ENCODE peak calls at places on chromosome 1, in eight cellular contexts. One of them, this sample, is unnamed.

GRCh38 chr1:90339822-90340221 is 344.9 kb downstream of the ZNF326 start:
- DNase-seq in heart right ventricle: no peak
- DNase-seq in neural crest cell: no peak
- DNase-seq in MCF 10A: no peak
- DNase-seq in nephron progenitor cell: no peak
- DNase-seq in astrocyte of the spinal cord: no peak
- DNase-seq in retinal pigment epithelial cell: no peak
- DNase-seq in mucosa of descending colon: no peak
- DNase-seq in this sample: no peak

GRCh38 chr1:9075023-9075422 is 5.6 kb upstream of the SLC2A5 start:
- DNase-seq in nephron progenitor cell: peak
- DNase-seq in astrocyte of the spinal cord: no peak
- DNase-seq in heart right ventricle: no peak
- DNase-seq in MCF 10A: no peak
- DNase-seq in mucosa of descending colon: no peak
- DNase-seq in retinal pigment epithelial cell: no peak
- DNase-seq in neural crest cell: no peak
- DNase-seq in this sample: no peak

GRCh38 chr1:89547563-89548485 is 23.2 kb downstream of the LRRC8B start:
- DNase-seq in nephron progenitor cell: no peak
- DNase-seq in heart right ventricle: no peak
- DNase-seq in neural crest cell: no peak
- DNase-seq in retinal pigment epithelial cell: peak
- DNase-seq in MCF 10A: peak
- DNase-seq in mucosa of descending colon: no peak
- DNase-seq in astrocyte of the spinal cord: peak
- DNase-seq in this sample: no peak

GRCh38 chr1:183195146-183195571 is 9.1 kb downstream of the LAMC2 start:
- DNase-seq in astrocyte of the spinal cord: no peak
- DNase-seq in nephron progenitor cell: no peak
- DNase-seq in retinal pigment epithelial cell: no peak
- DNase-seq in mucosa of descending colon: no peak
- DNase-seq in neural crest cell: no peak
- DNase-seq in heart right ventricle: no peak
- DNase-seq in MCF 10A: peak
- DNase-seq in this sample: no peak

GRCh38 chr1:110588486-110588885 is 17.7 kb downstream of the KCNA2 start:
- DNase-seq in astrocyte of the spinal cord: no peak
- DNase-seq in MCF 10A: no peak
- DNase-seq in mucosa of descending colon: no peak
- DNase-seq in nephron progenitor cell: no peak
- DNase-seq in heart right ventricle: no peak
- DNase-seq in neural crest cell: no peak
- DNase-seq in retinal pigment epithelial cell: no peak
- DNase-seq in this sample: no peak

GRCh38 chr1:175757381-175758015 is 14.1 kb upstream of the TNR start:
- DNase-seq in nephron progenitor cell: peak
- DNase-seq in MCF 10A: peak
- DNase-seq in astrocyte of the spinal cord: no peak
- DNase-seq in heart right ventricle: peak
- DNase-seq in retinal pigment epithelial cell: no peak
- DNase-seq in mucosa of descending colon: no peak
- DNase-seq in neural crest cell: peak
- DNase-seq in this sample: no peak

GRCh38 chr1:39946216-39946615 is 8.7 kb upstream of the MFSD2A start:
- DNase-seq in heart right ventricle: no peak
- DNase-seq in retinal pigment epithelial cell: no peak
- DNase-seq in nephron progenitor cell: no peak
- DNase-seq in MCF 10A: no peak
- DNase-seq in neural crest cell: no peak
- DNase-seq in astrocyte of the spinal cord: no peak
- DNase-seq in mucosa of descending colon: no peak
- DNase-seq in this sample: no peak

GRCh38 chr1:101476541-101476940 is 239.7 kb downstream of the S1PR1 start:
- DNase-seq in MCF 10A: no peak
- DNase-seq in mucosa of descending colon: no peak
- DNase-seq in nephron progenitor cell: no peak
- DNase-seq in astrocyte of the spinal cord: no peak
- DNase-seq in neural crest cell: no peak
- DNase-seq in retinal pigment epithelial cell: no peak
- DNase-seq in heart right ventricle: no peak
- DNase-seq in this sample: no peak

GRCh38 chr1:110114173-110114572 is 1.9 kb downstream of the UBL4B start:
- DNase-seq in astrocyte of the spinal cord: no peak
- DNase-seq in retinal pigment epithelial cell: no peak
- DNase-seq in MCF 10A: no peak
- DNase-seq in heart right ventricle: no peak
- DNase-seq in neural crest cell: no peak
- DNase-seq in nephron progenitor cell: no peak
- DNase-seq in mucosa of descending colon: no peak
- DNase-seq in this sample: no peak

GRCh38 chr1:64469977-64470669 is at the start of gene CACHD1:
- DNase-seq in astrocyte of the spinal cord: peak
- DNase-seq in retinal pigment epithelial cell: peak
- DNase-seq in MCF 10A: peak
- DNase-seq in nephron progenitor cell: peak
- DNase-seq in neural crest cell: peak
- DNase-seq in mucosa of descending colon: peak
- DNase-seq in heart right ventricle: peak
- DNase-seq in this sample: no peak

GRCh38 chr1:145871994-145872411 is 13.1 kb upstream of the PIAS3 start:
- DNase-seq in MCF 10A: no peak
- DNase-seq in astrocyte of the spinal cord: peak
- DNase-seq in nephron progenitor cell: peak
- DNase-seq in mucosa of descending colon: peak
- DNase-seq in neural crest cell: no peak
- DNase-seq in retinal pigment epithelial cell: no peak
- DNase-seq in heart right ventricle: peak
- DNase-seq in this sample: no peak

GRCh38 chr1:171739646-171740045 is 2.2 kb downstream of the VAMP4 start:
- DNase-seq in retinal pigment epithelial cell: no peak
- DNase-seq in astrocyte of the spinal cord: peak
- DNase-seq in neural crest cell: no peak
- DNase-seq in MCF 10A: peak
- DNase-seq in nephron progenitor cell: no peak
- DNase-seq in heart right ventricle: no peak
- DNase-seq in mucosa of descending colon: no peak
- DNase-seq in this sample: no peak

GRCh38 chr1:172089768-172090510 is 248.6 kb downstream of the DNM3 start:
- DNase-seq in MCF 10A: peak
- DNase-seq in heart right ventricle: peak
- DNase-seq in astrocyte of the spinal cord: peak
- DNase-seq in nephron progenitor cell: peak
- DNase-seq in neural crest cell: no peak
- DNase-seq in mucosa of descending colon: peak
- DNase-seq in retinal pigment epithelial cell: no peak
- DNase-seq in this sample: peak

GRCh38 chr1:202811296-202812175 is 782 bp downstream of the PCAT6 start:
- DNase-seq in neural crest cell: no peak
- DNase-seq in MCF 10A: no peak
- DNase-seq in astrocyte of the spinal cord: no peak
- DNase-seq in nephron progenitor cell: peak
- DNase-seq in retinal pigment epithelial cell: no peak
- DNase-seq in heart right ventricle: peak
- DNase-seq in mucosa of descending colon: peak
- DNase-seq in this sample: no peak

GRCh38 chr1:246837418-246838117 is 94.2 kb downstream of the AHCTF1 start:
- DNase-seq in astrocyte of the spinal cord: peak
- DNase-seq in retinal pigment epithelial cell: no peak
- DNase-seq in heart right ventricle: no peak
- DNase-seq in nephron progenitor cell: no peak
- DNase-seq in mucosa of descending colon: no peak
- DNase-seq in neural crest cell: no peak
- DNase-seq in MCF 10A: peak
- DNase-seq in this sample: no peak

GRCh38 chr1:228240411-228241240 is 32.8 kb downstream of the OBSCN start:
- DNase-seq in heart right ventricle: no peak
- DNase-seq in retinal pigment epithelial cell: no peak
- DNase-seq in MCF 10A: no peak
- DNase-seq in mucosa of descending colon: no peak
- DNase-seq in nephron progenitor cell: no peak
- DNase-seq in neural crest cell: no peak
- DNase-seq in astrocyte of the spinal cord: no peak
- DNase-seq in this sample: no peak

GRCh38 chr1:25360596-25361581 is 22.8 kb downstream of the TMEM50A start:
- DNase-seq in nephron progenitor cell: no peak
- DNase-seq in neural crest cell: no peak
- DNase-seq in MCF 10A: peak
- DNase-seq in heart right ventricle: no peak
- DNase-seq in mucosa of descending colon: no peak
- DNase-seq in astrocyte of the spinal cord: peak
- DNase-seq in retinal pigment epithelial cell: no peak
- DNase-seq in this sample: no peak

GRCh38 chr1:204854286-204854685 is 16.4 kb upstream of the NFASC start:
- DNase-seq in heart right ventricle: no peak
- DNase-seq in retinal pigment epithelial cell: no peak
- DNase-seq in mucosa of descending colon: no peak
- DNase-seq in neural crest cell: no peak
- DNase-seq in MCF 10A: no peak
- DNase-seq in nephron progenitor cell: no peak
- DNase-seq in astrocyte of the spinal cord: no peak
- DNase-seq in this sample: no peak

GRCh38 chr1:174682419-174683008 is 234.8 kb downstream of the GPR52 start:
- DNase-seq in heart right ventricle: no peak
- DNase-seq in astrocyte of the spinal cord: peak
- DNase-seq in nephron progenitor cell: no peak
- DNase-seq in retinal pigment epithelial cell: peak
- DNase-seq in mucosa of descending colon: no peak
- DNase-seq in neural crest cell: no peak
- DNase-seq in MCF 10A: no peak
- DNase-seq in this sample: no peak

GRCh38 chr1:164588388-164589341 is 29.7 kb downstream of the PBX1 start:
- DNase-seq in neural crest cell: peak
- DNase-seq in astrocyte of the spinal cord: peak
- DNase-seq in retinal pigment epithelial cell: no peak
- DNase-seq in heart right ventricle: peak
- DNase-seq in mucosa of descending colon: peak
- DNase-seq in MCF 10A: no peak
- DNase-seq in nephron progenitor cell: peak
- DNase-seq in this sample: no peak

GRCh38 chr1:231549733-231550447 is 21.4 kb downstream of the TSNAX start:
- DNase-seq in retinal pigment epithelial cell: no peak
- DNase-seq in nephron progenitor cell: no peak
- DNase-seq in astrocyte of the spinal cord: no peak
- DNase-seq in mucosa of descending colon: no peak
- DNase-seq in MCF 10A: no peak
- DNase-seq in heart right ventricle: no peak
- DNase-seq in neural crest cell: no peak
- DNase-seq in this sample: no peak

GRCh38 chr1:28518745-28519341 is 13.0 kb downstream of the RCC1 start:
- DNase-seq in retinal pigment epithelial cell: no peak
- DNase-seq in astrocyte of the spinal cord: no peak
- DNase-seq in MCF 10A: peak
- DNase-seq in heart right ventricle: no peak
- DNase-seq in nephron progenitor cell: no peak
- DNase-seq in mucosa of descending colon: no peak
- DNase-seq in neural crest cell: no peak
- DNase-seq in this sample: no peak

GRCh38 chr1:234309598-234310459 is 63.4 kb upstream of the COA6 start:
- DNase-seq in MCF 10A: peak
- DNase-seq in astrocyte of the spinal cord: peak
- DNase-seq in retinal pigment epithelial cell: no peak
- DNase-seq in mucosa of descending colon: peak
- DNase-seq in heart right ventricle: peak
- DNase-seq in nephron progenitor cell: peak
- DNase-seq in neural crest cell: peak
- DNase-seq in this sample: no peak

GRCh38 chr1:9443913-9444445 is 95.3 kb upstream of the SLC25A33 start:
- DNase-seq in neural crest cell: peak
- DNase-seq in nephron progenitor cell: no peak
- DNase-seq in heart right ventricle: no peak
- DNase-seq in MCF 10A: peak
- DNase-seq in retinal pigment epithelial cell: no peak
- DNase-seq in mucosa of descending colon: no peak
- DNase-seq in astrocyte of the spinal cord: peak
- DNase-seq in this sample: no peak

GRCh38 chr1:40014253-40014706 is 26.2 kb upstream of the CAP1 start:
- DNase-seq in retinal pigment epithelial cell: no peak
- DNase-seq in MCF 10A: no peak
- DNase-seq in neural crest cell: no peak
- DNase-seq in mucosa of descending colon: no peak
- DNase-seq in nephron progenitor cell: no peak
- DNase-seq in astrocyte of the spinal cord: no peak
- DNase-seq in heart right ventricle: no peak
- DNase-seq in this sample: no peak

GRCh38 chr1:47262787-47263413 is 30.9 kb upstream of the TAL1 start:
- DNase-seq in astrocyte of the spinal cord: peak
- DNase-seq in heart right ventricle: no peak
- DNase-seq in retinal pigment epithelial cell: no peak
- DNase-seq in mucosa of descending colon: no peak
- DNase-seq in nephron progenitor cell: peak
- DNase-seq in MCF 10A: peak
- DNase-seq in neural crest cell: peak
- DNase-seq in this sample: no peak

GRCh38 chr1:52240592-52240991 is 98.7 kb downstream of the ZFYVE9 start:
- DNase-seq in MCF 10A: no peak
- DNase-seq in neural crest cell: no peak
- DNase-seq in astrocyte of the spinal cord: no peak
- DNase-seq in heart right ventricle: no peak
- DNase-seq in retinal pigment epithelial cell: no peak
- DNase-seq in mucosa of descending colon: no peak
- DNase-seq in nephron progenitor cell: no peak
- DNase-seq in this sample: no peak

GRCh38 chr1:111739984-111740765 is 980 bp upstream of the INKA2 start:
- DNase-seq in retinal pigment epithelial cell: peak
- DNase-seq in nephron progenitor cell: peak
- DNase-seq in MCF 10A: no peak
- DNase-seq in neural crest cell: peak
- DNase-seq in heart right ventricle: peak
- DNase-seq in mucosa of descending colon: peak
- DNase-seq in astrocyte of the spinal cord: peak
- DNase-seq in this sample: no peak
- TF ChIP-seq CTCF in retinal pigment epithelial cell: peak
- TF ChIP-seq CTCF in nephron progenitor cell: no peak
- TF ChIP-seq CTCF in MCF 10A: no peak
- TF ChIP-seq CTCF in neural crest cell: no peak
- TF ChIP-seq CTCF in heart right ventricle: no peak
- TF ChIP-seq CTCF in mucosa of descending colon: no peak
- TF ChIP-seq CTCF in astrocyte of the spinal cord: no peak
- TF ChIP-seq CTCF in this sample: no peak

GRCh38 chr1:97258597-97258996 is 537.0 kb downstream of the PTBP2 start:
- DNase-seq in retinal pigment epithelial cell: no peak
- DNase-seq in nephron progenitor cell: no peak
- DNase-seq in MCF 10A: no peak
- DNase-seq in heart right ventricle: no peak
- DNase-seq in neural crest cell: no peak
- DNase-seq in astrocyte of the spinal cord: no peak
- DNase-seq in mucosa of descending colon: no peak
- DNase-seq in this sample: no peak
- TF ChIP-seq CTCF in retinal pigment epithelial cell: no peak
- TF ChIP-seq CTCF in nephron progenitor cell: no peak
- TF ChIP-seq CTCF in MCF 10A: no peak
- TF ChIP-seq CTCF in heart right ventricle: no peak
- TF ChIP-seq CTCF in neural crest cell: no peak
- TF ChIP-seq CTCF in astrocyte of the spinal cord: no peak
- TF ChIP-seq CTCF in mucosa of descending colon: no peak
- TF ChIP-seq CTCF in this sample: no peak

GRCh38 chr1:1299686-1300351 is 7.9 kb downstream of the ACAP3 start:
- DNase-seq in nephron progenitor cell: no peak
- DNase-seq in mucosa of descending colon: no peak
- DNase-seq in neural crest cell: no peak
- DNase-seq in retinal pigment epithelial cell: no peak
- DNase-seq in MCF 10A: no peak
- DNase-seq in astrocyte of the spinal cord: no peak
- DNase-seq in heart right ventricle: no peak
- DNase-seq in this sample: no peak
- TF ChIP-seq CTCF in nephron progenitor cell: peak
- TF ChIP-seq CTCF in mucosa of descending colon: no peak
- TF ChIP-seq CTCF in neural crest cell: peak
- TF ChIP-seq CTCF in retinal pigment epithelial cell: peak
- TF ChIP-seq CTCF in MCF 10A: peak
- TF ChIP-seq CTCF in astrocyte of the spinal cord: peak
- TF ChIP-seq CTCF in heart right ventricle: peak
- TF ChIP-seq CTCF in this sample: peak

GRCh38 chr1:226661965-226662364 is 77.1 kb downstream of the ITPKB start:
- DNase-seq in MCF 10A: no peak
- DNase-seq in retinal pigment epithelial cell: no peak
- DNase-seq in astrocyte of the spinal cord: no peak
- DNase-seq in neural crest cell: no peak
- DNase-seq in nephron progenitor cell: peak
- DNase-seq in heart right ventricle: no peak
- DNase-seq in mucosa of descending colon: peak
- DNase-seq in this sample: no peak
- TF ChIP-seq CTCF in MCF 10A: no peak
- TF ChIP-seq CTCF in retinal pigment epithelial cell: peak
- TF ChIP-seq CTCF in astrocyte of the spinal cord: peak
- TF ChIP-seq CTCF in neural crest cell: no peak
- TF ChIP-seq CTCF in nephron progenitor cell: no peak
- TF ChIP-seq CTCF in heart right ventricle: no peak
- TF ChIP-seq CTCF in mucosa of descending colon: no peak
- TF ChIP-seq CTCF in this sample: no peak

This sample was measured in epithelial cell of proximal tubule.